ENCODE peak calls at places on chromosome 20, in seven cellular contexts. U is foreskin keratinocyte; O is RWPE2; Y is mucosa of descending colon; J is CD4-positive, CD25-positive, alpha-beta regulatory T cell; R is heart right ventricle; G is lung. F is an unnamed sample.

GRCh38 chr20:58659841-58660240 is 8.8 kb downstream of the STX16 start:
- ATAC-seq in U (peak; percentile 50), O (peak; percentile 34), Y (peak; percentile 47), J (peak; percentile 66), R (no peak), G (no peak), F (no peak)

GRCh38 chr20:31341470-31341869 is 26.9 kb upstream of the DEFB118 start:
- ATAC-seq in U (no peak), O (no peak), Y (no peak), J (no peak), R (no peak), G (no peak), F (no peak)

GRCh38 chr20:46970937-46971630 is 76.4 kb downstream of the EYA2 start:
- ATAC-seq in U (peak; percentile 80), O (peak; percentile 96), Y (peak; percentile 88), J (no peak), R (no peak), G (no peak), F (no peak)

GRCh38 chr20:19888269-19888669 is 128.9 kb upstream of the NAA20 start:
- ATAC-seq in U (no peak), O (no peak), Y (peak; percentile 9), J (no peak), R (peak; percentile 28), G (no peak), F (no peak)

GRCh38 chr20:53980101-53980500 is 90.3 kb downstream of the BCAS1 start:
- ATAC-seq in U (no peak), O (no peak), Y (no peak), J (no peak), R (no peak), G (peak; percentile 41), F (no peak)

GRCh38 chr20:4026093-4026601 is 10.8 kb upstream of the RNF24 start:
- ATAC-seq in U (peak; percentile 91), O (peak; percentile 79), Y (peak; percentile 46), J (no peak), R (peak; percentile 91), G (no peak), F (no peak)

GRCh38 chr20:61191096-61191495 is 61.0 kb upstream of the CDH4 start:
- ATAC-seq in U (no peak), O (no peak), Y (no peak), J (no peak), R (no peak), G (no peak), F (no peak)

GRCh38 chr20:37989601-37990001 is 43.7 kb downstream of the TTI1 start:
- ATAC-seq in U (no peak), O (peak; percentile 11), Y (peak; percentile 50), J (no peak), R (no peak), G (no peak), F (peak; percentile 32)

GRCh38 chr20:53149652-53150205 is 177.6 kb downstream of the TSHZ2 start:
- ATAC-seq in U (no peak), O (no peak), Y (peak; percentile 87), J (no peak), R (no peak), G (no peak), F (no peak)

GRCh38 chr20:47543006-47543431 is 41.3 kb downstream of the NCOA3 start:
- ATAC-seq in U (no peak), O (no peak), Y (no peak), J (no peak), R (no peak), G (no peak), F (no peak)

GRCh38 chr20:4989570-4989969 is 11.7 kb downstream of the SLC23A2 start:
- ATAC-seq in U (no peak), O (no peak), Y (no peak), J (no peak), R (no peak), G (no peak), F (no peak)

GRCh38 chr20:44135811-44136204 is 51.2 kb downstream of the JPH2 start:
- ATAC-seq in U (no peak), O (no peak), Y (no peak), J (no peak), R (no peak), G (no peak), F (no peak)

GRCh38 chr20:38075161-38075998 is 41.8 kb downstream of the RPRD1B start:
- ATAC-seq in U (no peak), O (no peak), Y (no peak), J (no peak), R (peak; percentile 46), G (no peak), F (no peak)

GRCh38 chr20:17904027-17904426 is 64.6 kb downstream of the SNX5 start:
- ATAC-seq in U (no peak), O (no peak), Y (peak; percentile 17), J (no peak), R (no peak), G (no peak), F (no peak)

GRCh38 chr20:21505161-21505809 is 8.6 kb downstream of the NKX2-2 start:
- ATAC-seq in U (peak; percentile 52), O (peak; percentile 67), Y (peak; percentile 81), J (peak; percentile 64), R (peak; percentile 77), G (peak; percentile 75), F (peak; percentile 30)

GRCh38 chr20:53752971-53753879 is 159.6 kb upstream of the ZNF217 start:
- ATAC-seq in U (peak; percentile 64), O (peak; percentile 72), Y (peak; percentile 68), J (no peak), R (no peak), G (no peak), F (no peak)

GRCh38 chr20:10067305-10067704 is 32.5 kb downstream of the ANKEF1 start:
- ATAC-seq in U (no peak), O (no peak), Y (no peak), J (no peak), R (no peak), G (no peak), F (no peak)

GRCh38 chr20:38839563-38839962 is 34.1 kb downstream of the PPP1R16B start:
- ATAC-seq in U (no peak), O (no peak), Y (no peak), J (no peak), R (no peak), G (no peak), F (no peak)

GRCh38 chr20:56385130-56385529 is 6.9 kb downstream of the AURKA start:
- ATAC-seq in U (no peak), O (no peak), Y (no peak), J (no peak), R (no peak), G (no peak), F (no peak)

GRCh38 chr20:1330075-1330830 is 1.3 kb upstream of the SDCBP2 start:
- ATAC-seq in U (peak; percentile 56), O (peak; percentile 22), Y (peak; percentile 74), J (peak; percentile 21), R (peak; percentile 25), G (no peak), F (peak; percentile 44)

GRCh38 chr20:19254086-19254821 is 41.8 kb downstream of the SLC24A3 start:
- ATAC-seq in U (peak; percentile 22), O (no peak), Y (peak; percentile 19), J (no peak), R (no peak), G (no peak), F (peak; percentile 29)

GRCh38 chr20:25470045-25470444 is 62.6 kb downstream of the GINS1 start:
- ATAC-seq in U (peak; percentile 80), O (peak; percentile 64), Y (peak; percentile 69), J (no peak), R (no peak), G (no peak), F (no peak)

GRCh38 chr20:24746351-24746685 is 202.8 kb upstream of the CST7 start:
- ATAC-seq in U (peak; percentile 89), O (peak; percentile 98), Y (peak; percentile 98), J (no peak), R (no peak), G (peak; percentile 58), F (no peak)

GRCh38 chr20:50728486-50728980 is 2.8 kb upstream of the PARD6B start:
- ATAC-seq in U (no peak), O (no peak), Y (no peak), J (no peak), R (no peak), G (no peak), F (no peak)
- H3K4me1 ChIP-seq in U (peaks cover 41% of the 10 kb centered on the region), O (peaks cover 51% of the 10 kb centered on the region), Y (peaks cover 11% of the 10 kb centered on the region), J (peaks cover 20% of the 10 kb centered on the region), R (peaks cover 8% of the 10 kb centered on the region), G (peaks cover 9% of the 10 kb centered on the region), F (peaks cover 45% of the 10 kb centered on the region)

GRCh38 chr20:35842361-35842760 is 70.5 kb downstream of the PHF20 start:
- ATAC-seq in U (no peak), O (no peak), Y (no peak), J (no peak), R (no peak), G (no peak), F (no peak)

GRCh38 chr20:35837577-35838195 is 65.9 kb downstream of the PHF20 start:
- ATAC-seq in U (no peak), O (peak; percentile 31), Y (no peak), J (no peak), R (no peak), G (no peak), F (no peak)

GRCh38 chr20:35839891-35840290 is 68.1 kb downstream of the PHF20 start:
- ATAC-seq in U (no peak), O (no peak), Y (no peak), J (peak; percentile 53), R (no peak), G (no peak), F (no peak)

GRCh38 chr20:35838213-35838612 is 66.4 kb downstream of the PHF20 start:
- ATAC-seq in U (no peak), O (no peak), Y (no peak), J (no peak), R (no peak), G (no peak), F (no peak)

GRCh38 chr20:35840403-35840802 is 68.6 kb downstream of the PHF20 start:
- ATAC-seq in U (no peak), O (no peak), Y (no peak), J (peak; percentile 61), R (no peak), G (no peak), F (no peak)
- H3K4me1 ChIP-seq in U (no peaks in the 10 kb centered on the region), O (no peaks in the 10 kb centered on the region), Y (no peaks in the 10 kb centered on the region), J (peaks cover 19% of the 10 kb centered on the region), R (no peaks in the 10 kb centered on the region), G (peaks cover 5% of the 10 kb centered on the region), F (peaks cover 13% of the 10 kb centered on the region)

GRCh38 chr20:32474717-32474966 is 110.5 kb downstream of the NOL4L start:
- ATAC-seq in U (no peak), O (no peak), Y (no peak), J (no peak), R (no peak), G (no peak), F (no peak)
- H3K4me1 ChIP-seq in U (peaks cover 4% of the 10 kb centered on the region), O (peaks cover 24% of the 10 kb centered on the region), Y (peaks cover 87% of the 10 kb centered on the region), J (peaks cover 13% of the 10 kb centered on the region), R (peaks cover 32% of the 10 kb centered on the region), G (peaks cover 6% of the 10 kb centered on the region), F (peaks cover 43% of the 10 kb centered on the region)

DNA sequence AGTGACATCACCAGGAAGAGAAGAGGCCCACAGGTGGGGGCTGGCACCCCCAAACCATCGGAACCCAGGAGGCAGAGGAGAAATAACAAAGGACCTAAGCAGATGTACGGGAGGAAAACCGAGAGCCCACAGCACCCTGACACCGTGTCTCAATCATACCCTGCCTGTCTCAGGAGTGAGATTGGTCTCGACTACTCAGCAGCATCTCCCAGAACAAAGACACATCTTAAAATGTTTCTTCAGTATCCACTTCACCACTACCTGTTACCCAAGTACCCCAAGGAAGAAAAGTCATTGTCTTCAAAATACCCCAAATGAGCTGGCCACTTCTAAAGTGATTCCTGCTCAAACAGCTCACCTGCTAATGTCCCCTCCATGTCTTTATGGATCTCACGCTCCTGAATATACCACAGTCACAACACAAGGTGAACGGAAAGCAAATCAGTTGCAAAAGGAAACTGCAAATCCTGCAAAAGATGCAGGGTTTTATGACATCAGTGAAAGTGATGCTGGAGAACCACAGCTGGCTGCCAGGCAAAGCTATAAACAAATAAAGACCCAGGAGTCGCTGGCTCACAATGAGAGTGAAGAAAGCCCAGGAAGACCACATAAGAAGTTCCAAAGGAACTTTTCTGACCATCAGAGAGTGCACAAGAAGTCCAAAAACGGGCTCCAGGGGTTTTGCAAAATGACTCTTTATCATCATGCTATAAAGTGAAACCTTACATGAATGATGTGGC is 44.1 kb downstream of the PREX1 start:
- ATAC-seq in U (no peak), O (no peak), Y (peak; percentile 25), J (no peak), R (no peak), G (no peak), F (no peak)
- H3K4me1 ChIP-seq in U (no peaks in the 10 kb centered on the region), O (no peaks in the 10 kb centered on the region), Y (no peaks in the 10 kb centered on the region), J (peaks cover 66% of the 10 kb centered on the region), R (no peaks in the 10 kb centered on the region), G (no peaks in the 10 kb centered on the region), F (peaks cover 28% of the 10 kb centered on the region)